ENCODE peak calls at places on chromosomes 2 and 18, in five cellular contexts. T is stimulated activated CD8-positive, alpha-beta memory T cell treated with anti-CD3 and anti-CD28 coated beads, Interleukin-4, amount 100 ng/mL, for 1 hour; R is HS-5; E is adrenal gland; O is A549. J is an unnamed sample.

GRCh38 chr18:77736817-77737216 is 487.2 kb downstream of the GALR1 start:
- DNase-seq in T (no peak), R (no peak), E (no peak), O (no peak), J (no peak)

GRCh38 chr2:174614261-174614660 is 16.7 kb upstream of the WIPF1 start:
- DNase-seq in T (no peak), R (no peak), E (no peak), O (peak), J (no peak)

GRCh38 chr18:59156316-59156715 is 16.6 kb downstream of the SEC11C start:
- DNase-seq in T (no peak), R (no peak), E (no peak), O (no peak), J (no peak)

GRCh38 chr2:188209218-188209617 is 82.5 kb upstream of the GULP1 start:
- DNase-seq in T (no peak), R (no peak), E (no peak), O (no peak), J (no peak)

GRCh38 chr18:26663001-26663400 is 114.6 kb upstream of the KCTD1 start:
- DNase-seq in T (no peak), R (no peak), E (no peak), O (no peak), J (no peak)

GRCh38 chr2:43623052-43623451 is 14.0 kb upstream of the PLEKHH2 start:
- DNase-seq in T (no peak), R (no peak), E (no peak), O (no peak), J (no peak)

GRCh38 chr2:238107525-238108422 is 7.6 kb downstream of the ESPNL start:
- DNase-seq in T (no peak), R (no peak), E (peak), O (no peak), J (peak)

GRCh38 chr18:11757084-11757590 is 68.1 kb downstream of the GNAL start:
- DNase-seq in T (no peak), R (no peak), E (no peak), O (no peak), J (no peak)

GRCh38 chr2:96856776-96857673 is 791 bp downstream of the ANKRD39 start:
- DNase-seq in T (no peak), R (no peak), E (no peak), O (peak), J (no peak)

GRCh38 chr2:234329202-234329930 is 167.5 kb downstream of the ARL4C start:
- DNase-seq in T (no peak), R (no peak), E (no peak), O (no peak), J (no peak)

GRCh38 chr2:241950878-241951331 is 81.4 kb downstream of the RTP5 start:
- DNase-seq in T (peak), R (no peak), E (peak), O (peak), J (peak)

GRCh38 chr2:136510244-136510643 is 255.1 kb upstream of the THSD7B start:
- DNase-seq in T (no peak), R (no peak), E (no peak), O (no peak), J (no peak)

J was measured in GM10248.